ENCODE peak calls at places on chromosomes 2 and 18, in four cellular contexts. N is amniotic epithelial cell, B is PC-3, Y is fibroblast of pulmonary artery. C is an unnamed sample.

GRCh38 chr2:148967484-148967883 is 71.0 kb upstream of the LYPD6B start:
- DNase-seq in N (peak), B (no peak), Y (peak), C (no peak)

GRCh38 chr2:72919414-72920316 is 2.3 kb downstream of the EMX1 start:
- DNase-seq in N (no peak), B (no peak), Y (no peak), C (no peak)

GRCh38 chr2:45755585-45756330 is 104.3 kb downstream of the PRKCE start:
- DNase-seq in N (peak), B (no peak), Y (no peak), C (peak)

GRCh38 chr2:179837408-179837807 is 24.0 kb downstream of the ZNF385B start:
- DNase-seq in N (peak), B (peak), Y (peak), C (peak)

GRCh38 chr18:24212939-24213338 is 74.1 kb downstream of the CABYR start:
- DNase-seq in N (peak), B (peak), Y (peak), C (peak)

GRCh38 chr2:83943265-83943664 is 515.8 kb downstream of the SUCLG1 start:
- DNase-seq in N (no peak), B (no peak), Y (no peak), C (no peak)

GRCh38 chr2:7225848-7226247 is 308.6 kb downstream of the RNF144A start:
- DNase-seq in N (no peak), B (no peak), Y (no peak), C (no peak)

GRCh38 chr2:47056374-47056773 is 98.7 kb downstream of the STPG4 start:
- DNase-seq in N (peak), B (no peak), Y (peak), C (no peak)

GRCh38 chr2:28496781-28497180 is 921 bp downstream of the PLB1 start:
- DNase-seq in N (no peak), B (no peak), Y (no peak), C (no peak)

C was measured in ELR.